ENCODE peak calls at places on chromosomes 2 and 18, in five cellular contexts. J is activated CD4-positive, CD25-positive, alpha-beta regulatory T cell treated with anti-CD3 and anti-CD28 coated beads, Interleukin-2, amount 50 U/mL, for 72 hours; S is T-helper 9 cell; Z is mammary epithelial cell; R is Right ventricle myocardium superior. P is an unnamed sample.

GRCh38 chr18:70423988-70424387 is 135.1 kb downstream of the SOCS6 start:
- DNase-seq in J (no peak), S (no peak), Z (peak; percentile 90), R (no peak), P (no peak)

GRCh38 chr2:239534581-239535412 is 134.0 kb upstream of the HDAC4 start:
- DNase-seq in J (no peak), S (no peak), Z (no peak), R (no peak), P (no peak)

GRCh38 chr2:130826821-130827501 is 9.8 kb upstream of the ARHGEF4 start:
- DNase-seq in J (no peak), S (no peak), Z (no peak), R (no peak), P (no peak)

GRCh38 chr2:45806563-45807358 is 155.3 kb downstream of the PRKCE start:
- DNase-seq in J (no peak), S (no peak), Z (no peak), R (no peak), P (no peak)

GRCh38 chr18:54611819-54612218 is 20.8 kb downstream of the DYNAP start:
- DNase-seq in J (no peak), S (no peak), Z (no peak), R (no peak), P (no peak)

GRCh38 chr18:36101943-36102342 is 27.2 kb downstream of the SLC39A6 start:
- DNase-seq in J (no peak), S (no peak), Z (peak; percentile 75), R (no peak), P (no peak)

GRCh38 chr2:182496596-182496995 is 69.8 kb upstream of the PDE1A start:
- DNase-seq in J (no peak), S (no peak), Z (no peak), R (no peak), P (no peak)

GRCh38 chr2:225994748-225995405 is 595.4 kb downstream of the NYAP2 start:
- DNase-seq in J (no peak), S (no peak), Z (peak; percentile 52), R (no peak), P (no peak)

GRCh38 chr2:86372133-86372532 is 34.7 kb upstream of the REEP1 start:
- DNase-seq in J (no peak), S (no peak), Z (no peak), R (no peak), P (peak; percentile 49)

GRCh38 chr2:198304859-198305258 is 500.5 kb downstream of the PLCL1 start:
- DNase-seq in J (no peak), S (no peak), Z (no peak), R (no peak), P (no peak)

GRCh38 chr2:187867165-187867564 is 312.9 kb upstream of the TFPI start:
- DNase-seq in J (no peak), S (no peak), Z (no peak), R (no peak), P (no peak)

GRCh38 chr2:169641464-169641863 is 52.7 kb downstream of the CFAP210 start:
- DNase-seq in J (no peak), S (no peak), Z (no peak), R (no peak), P (no peak)

GRCh38 chr2:1266311-1266710 is 147.0 kb upstream of the TPO start:
- DNase-seq in J (no peak), S (no peak), Z (no peak), R (no peak), P (no peak)

GRCh38 chr2:174878537-174879147 is 114.4 kb upstream of the CHRNA1 start:
- DNase-seq in J (no peak), S (no peak), Z (peak; percentile 40), R (no peak), P (no peak)

GRCh38 chr2:157692768-157693167 is 64.1 kb upstream of the ACVR1C start:
- DNase-seq in J (no peak), S (no peak), Z (peak; percentile 99), R (no peak), P (no peak)

GRCh38 chr2:223459328-223459939 is 142.7 kb downstream of the SCG2 start:
- DNase-seq in J (no peak), S (no peak), Z (peak; percentile 12), R (no peak), P (peak; percentile 36)

GRCh38 chr18:44759925-44760342 is 79.2 kb downstream of the SETBP1 start:
- DNase-seq in J (no peak), S (no peak), Z (no peak), R (no peak), P (peak; percentile 52)

GRCh38 chr18:37554399-37554787 is 11.2 kb downstream of the CELF4 start:
- DNase-seq in J (no peak), S (no peak), Z (no peak), R (no peak), P (no peak)

GRCh38 chr2:238158807-238159539 is at the start of gene ERFE:
- DNase-seq in J (no peak), S (peak; percentile 18), Z (no peak), R (peak; percentile 59), P (peak; percentile 68)

GRCh38 chr2:2041256-2041824 is 289.7 kb downstream of the MYT1L start:
- DNase-seq in J (no peak), S (no peak), Z (no peak), R (no peak), P (no peak)

GRCh38 chr2:57849843-57850242 is 196.8 kb upstream of the VRK2 start:
- DNase-seq in J (no peak), S (no peak), Z (no peak), R (no peak), P (no peak)

GRCh38 chr18:79637921-79638855 is 41.4 kb upstream of the CTDP1 start:
- DNase-seq in J (no peak), S (no peak), Z (no peak), R (no peak), P (no peak)

GRCh38 chr18:48100712-48101165 is 170.3 kb upstream of the SMAD2 start:
- DNase-seq in J (no peak), S (no peak), Z (no peak), R (no peak), P (no peak)

GRCh38 chr18:27627927-27628326 is 442.8 kb upstream of the CHST9 start:
- DNase-seq in J (no peak), S (no peak), Z (no peak), R (no peak), P (no peak)

P was measured in NAMALWA.